ENCODE peak calls at places on chromosomes 1 and 21, in seven cellular contexts. G is M059J, W is NCI-H187, C is NCI-H82, V is germinal center, B is NCI-H1105, E is Calu3. P is an unnamed sample.

GRCh38 chr1:27296773-27297214 is 25.2 kb upstream of the TMEM222 start:
- DNase-seq in G (peak), W (no peak), C (peak), V (peak), B (peak), E (peak), P (no peak)

GRCh38 chr1:96979287-96979686 is 257.7 kb downstream of the PTBP2 start:
- DNase-seq in G (no peak), W (no peak), C (peak), V (no peak), B (peak), E (no peak), P (no peak)

GRCh38 chr1:62962794-62963776 is 179.2 kb downstream of the ATG4C start:
- DNase-seq in G (peak), W (peak), C (peak), V (peak), B (no peak), E (peak), P (no peak)

GRCh38 chr1:115575661-115576060 is 66.1 kb upstream of the VANGL1 start:
- DNase-seq in G (no peak), W (no peak), C (no peak), V (no peak), B (no peak), E (no peak), P (no peak)

GRCh38 chr1:234499119-234500039 is 20.4 kb upstream of the TARBP1 start:
- DNase-seq in G (peak), W (peak), C (peak), V (peak), B (peak), E (peak), P (peak)

GRCh38 chr1:91701494-91701869 is 184.5 kb downstream of the TGFBR3 start:
- DNase-seq in G (no peak), W (no peak), C (no peak), V (no peak), B (no peak), E (no peak), P (no peak)

GRCh38 chr1:161307230-161307768 is 2.5 kb downstream of the MPZ start:
- DNase-seq in G (peak), W (no peak), C (peak), V (peak), B (no peak), E (no peak), P (no peak)

GRCh38 chr1:55056632-55056992 is 17.3 kb downstream of the PCSK9 start:
- DNase-seq in G (no peak), W (no peak), C (no peak), V (no peak), B (no peak), E (no peak), P (no peak)

GRCh38 chr1:248817065-248817464 is 8.7 kb downstream of the SH3BP5L start:
- DNase-seq in G (no peak), W (no peak), C (no peak), V (no peak), B (no peak), E (no peak), P (no peak)

GRCh38 chr1:87766737-87767136 is 438.1 kb downstream of the LMO4 start:
- DNase-seq in G (no peak), W (no peak), C (no peak), V (no peak), B (no peak), E (peak), P (no peak)

GRCh38 chr21:46022551-46023107 is 41.1 kb downstream of the COL6A1 start:
- DNase-seq in G (no peak), W (no peak), C (peak), V (no peak), B (no peak), E (no peak), P (no peak)

GRCh38 chr21:16194851-16195251 is 465.1 kb downstream of the USP25 start:
- DNase-seq in G (peak), W (no peak), C (peak), V (no peak), B (no peak), E (no peak), P (no peak)

GRCh38 chr21:44505673-44506278 is 34.2 kb downstream of the KRTAP10-1 start:
- DNase-seq in G (no peak), W (no peak), C (no peak), V (no peak), B (no peak), E (no peak), P (no peak)

GRCh38 chr21:42375141-42375905 is 9.0 kb upstream of the TFF1 start:
- DNase-seq in G (no peak), W (no peak), C (no peak), V (no peak), B (no peak), E (no peak), P (no peak)

GRCh38 chr1:10546896-10547295 is 72.1 kb downstream of the PEX14 start:
- DNase-seq in G (no peak), W (no peak), C (no peak), V (no peak), B (no peak), E (no peak), P (no peak)

GRCh38 chr1:24857528-24858133 is 72.4 kb downstream of the RUNX3 start:
- DNase-seq in G (no peak), W (no peak), C (peak), V (no peak), B (no peak), E (no peak), P (no peak)

GRCh38 chr1:113088972-113089371 is 16.0 kb downstream of the LRIG2 start:
- DNase-seq in G (no peak), W (no peak), C (no peak), V (no peak), B (no peak), E (no peak), P (no peak)

GRCh38 chr1:150789396-150789795 is 18.7 kb downstream of the CTSK start:
- DNase-seq in G (no peak), W (no peak), C (no peak), V (no peak), B (no peak), E (peak), P (no peak)

GRCh38 chr1:33294071-33295010 is 26.6 kb downstream of the A3GALT2 start:
- DNase-seq in G (no peak), W (no peak), C (no peak), V (no peak), B (no peak), E (no peak), P (no peak)

GRCh38 chr1:147243228-147243685 is 773 bp downstream of the CHD1L start:
- DNase-seq in G (no peak), W (no peak), C (peak), V (peak), B (peak), E (peak), P (no peak)

GRCh38 chr1:52880226-52880625 is 37.7 kb downstream of the ZYG11A start:
- DNase-seq in G (no peak), W (no peak), C (no peak), V (no peak), B (no peak), E (no peak), P (no peak)

GRCh38 chr1:181992072-181992471 is 69.4 kb downstream of the ZNF648 start:
- DNase-seq in G (no peak), W (no peak), C (no peak), V (no peak), B (no peak), E (no peak), P (no peak)